ENCODE peak calls at places on chromosomes 7 and 10, in five cellular contexts. G is heart left ventricle, H is PC-3, D is right lobe of liver, R is upper lobe of right lung. Y is an unnamed sample.

GRCh38 chr10:114188876-114189275 is 9.7 kb downstream of the TDRD1 start:
- DNase-seq in H (no peak), G (no peak), D (no peak), R (no peak), Y (no peak)

GRCh38 chr7:155280446-155281410 is 16.9 kb upstream of the INSIG1 start:
- DNase-seq in D (no peak), G (no peak), H (no peak), R (no peak), Y (no peak)

GRCh38 chr7:156099085-156099484 is 286.8 kb upstream of the SHH start:
- DNase-seq in H (no peak), D (no peak), G (no peak), R (no peak), Y (no peak)

GRCh38 chr10:1627945-1628344 is 109.4 kb downstream of the ADARB2 start:
- DNase-seq in D (no peak), H (no peak), R (peak), G (no peak), Y (no peak)

GRCh38 chr7:55526329-55526728 is 46.0 kb downstream of the VOPP1 start:
- DNase-seq in G (no peak), R (no peak), H (no peak), D (no peak), Y (no peak)

GRCh38 chr10:13961096-13961495 is 369.6 kb downstream of the FRMD4A start:
- DNase-seq in D (no peak), H (no peak), R (no peak), G (no peak), Y (no peak)

GRCh38 chr10:61900829-61901783 is at the start of gene ARID5B:
- DNase-seq in R (no peak), D (peak), H (peak), G (peak), Y (peak)

GRCh38 chr7:51366930-51367613 is 50.5 kb upstream of the COBL start:
- DNase-seq in G (no peak), D (no peak), R (no peak), H (peak), Y (peak)

GRCh38 chr7:65453631-65454030 is 80.0 kb downstream of the ZNF92 start:
- DNase-seq in H (no peak), G (no peak), D (no peak), R (no peak), Y (no peak)

GRCh38 chr10:14971867-14972448 is 12.8 kb downstream of the MEIG1 start:
- DNase-seq in D (no peak), G (no peak), R (no peak), H (peak), Y (no peak)

GRCh38 chr7:128153436-128153835 is 87.6 kb upstream of the LEP start:
- DNase-seq in G (no peak), H (no peak), R (no peak), D (no peak), Y (no peak)

GRCh38 chr7:7425321-7425720 is 110.4 kb downstream of the COL28A1 start:
- DNase-seq in D (no peak), R (no peak), G (no peak), H (no peak), Y (no peak)

GRCh38 chr10:128481152-128481551 is 354.9 kb upstream of the MKI67 start:
- DNase-seq in G (no peak), D (no peak), R (no peak), H (no peak), Y (no peak)

GRCh38 chr10:2201534-2202104 is 464.3 kb upstream of the ADARB2 start:
- DNase-seq in H (no peak), D (no peak), R (no peak), G (no peak), Y (no peak)

GRCh38 chr10:29119374-29119773 is 169.5 kb upstream of the LYZL1 start:
- DNase-seq in G (no peak), D (peak), R (no peak), H (peak), Y (peak)

GRCh38 chr7:83060218-83060617 is 102.5 kb downstream of the PCLO start:
- DNase-seq in G (peak), H (no peak), D (peak), R (no peak), Y (no peak)

GRCh38 chr7:29254663-29255062 is 60.1 kb downstream of the CHN2 start:
- DNase-seq in G (no peak), D (no peak), R (no peak), H (peak), Y (no peak)

GRCh38 chr7:97835296-97836138 is 36.7 kb downstream of the ASNS start:
- DNase-seq in H (peak), R (no peak), D (peak), G (peak), Y (peak)

GRCh38 chr7:76233538-76234281 is 32.0 kb downstream of the SRRM3 start:
- DNase-seq in R (no peak), G (no peak), H (no peak), D (no peak), Y (no peak)

GRCh38 chr7:93284908-93285307 is 52.7 kb downstream of the VPS50 start:
- DNase-seq in R (no peak), G (no peak), D (no peak), H (no peak), Y (no peak)

GRCh38 chr7:33805630-33806233 is 99.6 kb upstream of the BMPER start:
- DNase-seq in G (no peak), R (no peak), D (no peak), H (peak), Y (peak)

GRCh38 chr10:111677747-111678146 is 505.8 kb downstream of the GPAM start:
- DNase-seq in H (no peak), G (no peak), D (no peak), R (no peak), Y (no peak)

GRCh38 chr10:103921248-103921647 is 3.3 kb upstream of the STN1 start:
- DNase-seq in D (no peak), G (no peak), H (no peak), R (no peak), Y (no peak)

GRCh38 chr7:92988051-92988450 is 129.7 kb downstream of the SAMD9 start:
- DNase-seq in H (peak), G (no peak), D (no peak), R (no peak), Y (peak)

GRCh38 chr7:46450871-46451270 is 529.8 kb upstream of the IGFBP3 start:
- DNase-seq in R (no peak), G (no peak), H (no peak), D (no peak), Y (no peak)

GRCh38 chr7:28920424-28920823 is 37.7 kb downstream of the TRIL start:
- DNase-seq in G (no peak), D (no peak), R (no peak), H (peak), Y (no peak)

DNA sequence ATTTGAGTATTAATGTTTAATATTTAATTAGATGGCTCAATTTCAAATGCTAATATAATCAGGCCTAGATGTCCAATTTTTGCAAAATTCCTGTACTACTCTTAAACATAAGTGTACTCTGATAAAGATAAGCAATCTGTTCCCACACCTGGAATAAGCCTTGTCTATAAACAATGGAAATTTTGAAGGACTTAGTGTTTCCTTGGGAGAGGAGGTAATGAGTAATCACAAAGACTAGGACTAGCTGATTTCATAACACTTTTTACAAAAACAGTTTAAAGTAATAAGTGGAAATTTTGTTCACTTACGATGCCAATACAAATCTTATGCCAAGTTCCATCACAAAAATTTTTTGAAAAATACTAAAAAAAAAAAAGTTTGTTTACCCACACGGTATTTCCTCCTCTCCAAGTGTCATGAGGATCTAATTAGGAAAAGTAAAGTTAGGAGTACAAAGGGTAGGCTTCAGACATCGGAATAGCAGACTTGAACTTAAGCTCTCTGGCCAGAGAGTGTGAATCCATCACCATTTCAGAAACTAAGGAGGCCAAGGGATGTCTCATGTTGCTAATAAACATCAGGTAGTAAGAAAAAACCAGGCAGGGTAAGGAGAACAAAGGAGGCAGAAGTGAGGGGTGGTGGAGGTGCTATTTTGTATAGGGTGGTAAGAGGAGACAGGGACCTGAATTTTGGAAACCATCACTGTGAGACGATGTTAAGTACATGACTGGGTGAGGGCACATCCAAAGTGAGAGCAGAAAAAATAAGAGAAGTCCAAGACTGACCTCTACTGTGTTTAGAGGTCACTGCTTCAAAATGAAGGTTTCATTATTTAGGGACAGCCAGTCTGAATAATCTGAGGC is 61.3 kb downstream of the RAPGEF5 start:
- DNase-seq in R (no peak), H (no peak), D (no peak), G (no peak), Y (no peak)
- TF ChIP-seq CTCF in R (peak), H (no peak), D (no peak), G (no peak), Y (no peak)

DNA sequence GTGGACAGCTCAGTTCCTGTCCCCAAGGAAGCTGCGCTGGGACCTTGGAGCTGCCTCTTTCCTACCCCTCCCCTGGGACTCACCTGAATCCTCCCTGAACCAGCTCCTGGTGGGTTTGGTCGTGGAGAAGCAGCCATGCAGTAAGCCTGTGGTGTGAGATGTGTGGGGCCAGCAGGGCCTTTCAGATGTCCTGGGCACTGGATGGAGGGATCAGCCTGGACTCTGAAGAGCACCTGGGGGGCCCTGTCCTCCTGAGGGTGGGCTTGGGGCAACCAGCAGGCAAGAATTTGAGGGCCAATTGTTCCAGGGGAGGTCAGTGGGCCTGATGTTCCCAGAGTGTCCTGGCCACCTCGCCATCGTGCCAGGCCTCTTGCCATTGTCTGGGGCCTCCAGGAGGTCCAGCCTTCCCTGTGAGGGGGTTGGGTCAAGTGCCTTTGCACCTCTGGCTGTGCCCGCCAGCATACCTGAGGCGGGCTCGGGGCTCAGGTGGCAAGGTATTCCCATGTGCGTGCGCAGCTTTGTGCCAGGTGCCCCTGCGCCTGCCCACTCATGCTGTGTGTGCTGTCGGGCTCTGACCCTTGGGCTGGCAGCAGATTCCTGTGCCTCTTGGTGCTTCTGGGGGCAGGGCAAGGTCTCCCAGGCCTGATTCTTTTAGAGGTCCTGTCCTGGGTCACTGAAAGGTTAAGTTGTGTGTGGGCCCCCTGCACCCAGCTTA is 7.3 kb downstream of the TRIM8 start:
- DNase-seq in R (no peak), G (no peak), D (peak), H (no peak), Y (no peak)
- H3K27ac ChIP-seq in R (peak), G (no peak), D (no peak), H (no peak), Y (peak)

GRCh38 chr7:115850774-115851173 is 179.8 kb downstream of the TFEC start:
- DNase-seq in R (no peak), H (no peak), G (no peak), D (no peak), Y (no peak)

GRCh38 chr7:115851291-115851690 is 179.3 kb downstream of the TFEC start:
- DNase-seq in H (peak), G (no peak), D (no peak), R (no peak), Y (no peak)
- TF ChIP-seq CTCF in H (peak), G (peak), D (peak), R (peak), Y (no peak)

DNA sequence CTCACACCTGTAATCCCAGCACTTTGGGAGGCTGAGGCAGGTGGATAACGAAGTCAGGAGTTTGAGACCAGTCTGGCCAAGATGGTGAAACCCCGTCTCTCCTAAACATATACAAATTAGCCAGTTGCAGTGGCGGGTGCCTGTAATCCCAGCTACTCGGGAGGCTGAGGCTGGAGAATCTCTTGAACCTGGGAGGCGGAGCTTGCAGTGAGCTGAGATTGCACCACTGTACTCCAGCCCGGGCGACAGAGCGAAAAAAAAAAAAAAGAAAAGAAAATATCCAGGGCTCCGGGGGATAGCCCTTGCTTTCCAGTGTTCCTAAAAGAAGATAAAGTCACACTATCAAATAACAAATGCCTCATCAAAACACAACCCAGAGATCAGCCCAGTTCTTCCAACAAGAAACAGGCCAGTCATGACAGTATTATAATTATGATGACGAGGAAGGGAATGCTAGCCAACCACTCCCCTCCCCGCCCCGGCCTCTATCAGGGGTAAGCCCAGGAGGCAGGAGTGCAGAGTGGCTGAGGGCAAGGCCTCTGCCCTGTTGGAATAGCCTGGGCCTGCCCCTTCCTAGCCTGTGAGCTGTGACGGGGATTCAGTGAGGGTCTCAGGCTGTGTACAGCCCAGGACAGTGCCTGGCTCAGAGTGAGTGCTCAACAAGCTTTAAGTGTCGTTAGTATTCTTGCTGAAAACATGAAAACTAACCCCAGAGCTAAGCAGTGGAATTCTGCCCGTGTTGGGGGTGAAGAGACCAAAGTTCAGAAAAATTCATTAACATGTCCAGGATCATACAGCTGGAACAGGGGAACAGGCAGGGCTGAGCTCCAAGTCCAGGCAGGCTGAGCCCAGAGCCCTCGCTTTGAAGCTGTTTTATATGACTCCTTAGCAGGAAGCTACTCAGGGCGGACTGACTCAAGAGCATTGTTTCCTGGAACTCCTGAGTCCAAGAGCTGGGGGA is 54.3 kb downstream of the FAM241B start:
- DNase-seq in R (peak), D (peak), G (peak), H (peak), Y (peak)
- H3K27ac ChIP-seq in R (peak), D (peak), G (no peak), H (peak), Y (no peak)

GRCh38 chr10:101053516-101053915 is 8.3 kb upstream of the KAZALD1 start:
- DNase-seq in D (no peak), R (no peak), H (peak), G (no peak), Y (no peak)

GRCh38 chr10:101052285-101052684 is 9.5 kb upstream of the KAZALD1 start:
- DNase-seq in R (peak), G (no peak), H (peak), D (no peak), Y (no peak)

GRCh38 chr10:101047268-101047667 is 14.5 kb upstream of the KAZALD1 start:
- DNase-seq in H (no peak), R (no peak), D (no peak), G (no peak), Y (no peak)

GRCh38 chr10:101047961-101048892 is 13.6 kb upstream of the KAZALD1 start:
- DNase-seq in H (no peak), D (no peak), G (no peak), R (no peak), Y (no peak)

DNA sequence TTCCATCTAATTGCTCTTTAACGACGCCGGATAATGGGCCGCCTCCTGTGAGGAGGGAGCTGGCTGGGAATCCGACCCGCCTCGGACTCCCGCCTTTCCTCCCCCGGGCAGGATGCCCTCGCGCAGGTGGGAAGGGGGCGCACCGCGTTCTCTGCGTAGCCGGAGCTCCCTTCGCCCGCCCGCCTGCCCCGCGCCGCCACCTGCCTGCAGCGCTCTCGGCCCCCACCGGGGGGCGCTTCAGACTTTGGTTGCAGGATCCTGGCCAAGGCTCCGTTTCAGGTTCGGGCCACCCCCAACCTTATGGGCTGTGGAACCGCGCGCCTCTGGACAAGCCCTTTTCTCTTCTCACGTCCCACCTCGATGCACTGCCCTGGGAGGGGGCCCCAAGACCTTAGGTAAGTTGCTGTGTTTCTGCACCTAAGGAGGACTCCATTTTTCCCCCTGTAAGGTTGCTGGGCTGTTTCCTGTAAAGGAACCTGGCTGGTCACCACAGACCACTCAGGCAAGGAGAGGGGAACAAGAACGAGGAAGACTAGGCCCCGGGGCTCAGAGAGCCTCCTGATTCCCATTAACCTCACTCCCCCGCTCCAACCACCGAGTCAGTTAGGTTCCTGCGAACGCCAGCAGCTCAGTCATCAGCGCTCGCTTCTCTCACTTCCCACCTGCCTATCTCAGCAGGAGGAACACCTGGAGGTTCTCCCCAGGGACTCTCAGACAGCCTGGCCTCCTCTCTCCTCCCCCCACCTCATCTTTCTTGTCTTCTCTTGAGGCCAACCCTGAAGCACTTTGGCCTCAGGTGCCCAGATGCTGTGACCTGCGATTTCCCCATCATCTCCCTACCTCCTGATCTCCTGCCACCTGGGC is 11.4 kb upstream of the KAZALD1 start:
- DNase-seq in R (peak), H (peak), G (peak), D (peak), Y (peak)
- TF ChIP-seq CTCF in R (peak), H (peak), G (peak), D (peak), Y (peak)

GRCh38 chr10:101902032-101902799 is 58.6 kb upstream of the KCNIP2 start:
- DNase-seq in G (no peak), D (no peak), R (no peak), H (no peak), Y (no peak)
- H3K27ac ChIP-seq in G (no peak), D (no peak), R (no peak), H (no peak), Y (no peak)

DNA sequence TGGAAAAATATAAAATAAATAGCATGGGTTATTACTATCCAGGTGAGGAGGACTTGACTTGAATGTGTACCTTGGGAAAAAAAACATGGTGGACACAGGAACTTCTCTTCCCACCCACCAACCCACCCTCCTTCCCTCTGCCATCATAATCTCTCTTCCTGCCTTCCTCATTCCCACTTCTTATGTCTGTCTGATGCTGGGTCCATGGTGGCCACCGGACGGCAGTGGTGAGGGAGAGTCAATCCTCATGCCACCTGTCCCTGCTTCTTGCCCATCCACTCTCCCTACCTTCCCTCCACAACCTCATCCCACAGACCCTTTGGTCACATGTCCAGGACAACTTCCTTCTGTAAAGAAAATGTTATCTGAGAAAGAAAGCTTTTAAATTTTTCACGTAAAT is 104.7 kb downstream of the PIP4K2A start:
- DNase-seq in G (no peak), R (no peak), D (no peak), H (no peak), Y (no peak)
- TF ChIP-seq CTCF in G (no peak), R (no peak), D (no peak), H (no peak), Y (no peak)

GRCh38 chr7:24905996-24906770 is 73.8 kb downstream of the OSBPL3 start:
- DNase-seq in R (no peak), H (peak), G (no peak), D (no peak), Y (peak)
- H3K27ac ChIP-seq in R (no peak), H (peak), G (no peak), D (no peak), Y (peak)

GRCh38 chr7:134552105-134552504 is 3.2 kb downstream of the AKR1B15 start:
- DNase-seq in G (no peak), D (no peak), R (no peak), H (no peak), Y (no peak)
- TF ChIP-seq CTCF in G (no peak), D (no peak), R (no peak), H (peak), Y (peak)

GRCh38 chr10:127135844-127136577 is 60.4 kb downstream of the INSYN2A start:
- DNase-seq in R (no peak), H (no peak), D (no peak), G (no peak), Y (no peak)
- H3K27ac ChIP-seq in R (no peak), H (no peak), D (no peak), G (no peak), Y (no peak)

Y was measured in RWPE1.